ENCODE peak calls at places on chromosomes 7 and 10, in seven cellular contexts. E is MM.1S, L is neural progenitor cell, P is PC-3, W is GM23338, C is GM23248, X is HCT116. U is an unnamed sample.
A peak's percentile ranks its signal among the peaks of the same experiment; 100 is the strongest.

GRCh38 chr7:1592299-1592842 is 22.5 kb upstream of the PSMG3 start:
- DNase-seq in E (no peak), L (no peak), P (no peak), W (no peak), C (no peak), X (no peak), U (no peak)

GRCh38 chr7:128247640-128248194 is 6.6 kb downstream of the LEP start:
- DNase-seq in E (no peak), L (no peak), P (peak; percentile 40), W (no peak), C (peak; percentile 66), X (peak; percentile 18), U (no peak)

GRCh38 chr7:91850455-91850854 is 30.0 kb downstream of the MTERF1 start:
- DNase-seq in E (no peak), L (no peak), P (peak; percentile 94), W (no peak), C (peak; percentile 55), X (peak; percentile 64), U (no peak)

GRCh38 chr7:92691578-92691977 is 101.4 kb upstream of the FAM133B start:
- DNase-seq in E (peak; percentile 76), L (peak; percentile 48), P (peak; percentile 81), W (peak; percentile 83), C (peak; percentile 77), X (peak; percentile 52), U (peak; percentile 68)

GRCh38 chr7:10780400-10780747 is 193.3 kb upstream of the PHF14 start:
- DNase-seq in E (no peak), L (peak; percentile 6), P (no peak), W (peak; percentile 23), C (no peak), X (no peak), U (no peak)

GRCh38 chr7:22997871-22998515 is 15.9 kb downstream of the HYCC1 start:
- DNase-seq in E (no peak), L (no peak), P (no peak), W (no peak), C (no peak), X (no peak), U (no peak)

GRCh38 chr10:118812393-118812740 is 57.6 kb upstream of the CACUL1 start:
- DNase-seq in E (no peak), L (peak; percentile 52), P (no peak), W (peak; percentile 40), C (no peak), X (no peak), U (no peak)

GRCh38 chr10:102501201-102502028 is 1.1 kb downstream of the ACTR1A start:
- DNase-seq in E (peak; percentile 20), L (peak; percentile 26), P (no peak), W (peak; percentile 26), C (peak; percentile 56), X (no peak), U (peak; percentile 23)

GRCh38 chr7:2321020-2321419 is 6.8 kb upstream of the SNX8 start:
- DNase-seq in E (no peak), L (peak; percentile 60), P (no peak), W (peak; percentile 72), C (peak; percentile 47), X (no peak), U (peak; percentile 43)

GRCh38 chr7:140674899-140675701 is 2.4 kb downstream of the ADCK2 start:
- DNase-seq in E (peak; percentile 29), L (peak; percentile 66), P (peak; percentile 56), W (peak; percentile 75), C (peak; percentile 74), X (peak; percentile 27), U (peak; percentile 32)

GRCh38 chr7:97179454-97180104 is 62.1 kb downstream of the SDHAF3 start:
- DNase-seq in E (peak; percentile 42), L (peak; percentile 72), P (peak; percentile 60), W (peak; percentile 73), C (peak; percentile 69), X (peak; percentile 29), U (peak; percentile 79)

GRCh38 chr7:4682621-4683042 is 537 bp downstream of the FOXK1 start:
- DNase-seq in E (peak; percentile 42), L (no peak), P (peak; percentile 42), W (peak; percentile 54), C (peak; percentile 69), X (no peak), U (peak; percentile 72)
- TF ChIP-seq EZH2phosphoT487 in E (no peak), L (no peak), P (no peak), W (no peak), C (no peak), X (no peak), U (no peak)

GRCh38 chr7:98880485-98880884 is 2.2 kb downstream of the TRRAP start:
- DNase-seq in E (no peak), L (no peak), P (no peak), W (no peak), C (no peak), X (no peak), U (no peak)

GRCh38 chr7:98879198-98879988 is 1.1 kb downstream of the TRRAP start:
- DNase-seq in E (peak; percentile 98), L (peak; percentile 48), P (peak; percentile 59), W (peak; percentile 51), C (peak; percentile 65), X (peak; percentile 27), U (peak; percentile 77)

GRCh38 chr7:98879989-98880337 is 1.6 kb downstream of the TRRAP start:
- DNase-seq in E (no peak), L (no peak), P (no peak), W (no peak), C (no peak), X (no peak), U (no peak)

GRCh38 chr7:98884416-98884815 is 6.1 kb downstream of the TRRAP start:
- DNase-seq in E (no peak), L (no peak), P (no peak), W (no peak), C (no peak), X (no peak), U (no peak)

GRCh38 chr7:98881561-98882315 is 3.4 kb downstream of the TRRAP start:
- DNase-seq in E (peak; percentile 86), L (no peak), P (no peak), W (no peak), C (no peak), X (no peak), U (no peak)
- H3K36me3 ChIP-seq in E (peaks cover 13% of the 10 kb centered on the region), L (peaks cover 5% of the 10 kb centered on the region), P (peaks cover 27% of the 10 kb centered on the region), W (peaks cover 19% of the 10 kb centered on the region), C (peaks cover 33% of the 10 kb centered on the region), X (peaks cover 39% of the 10 kb centered on the region), U (no peaks in the 10 kb centered on the region)

GRCh38 chr7:4227105-4228010 is 454.7 kb upstream of the FOXK1 start:
- DNase-seq in E (no peak), L (peak; percentile 19), P (no peak), W (no peak), C (no peak), X (no peak), U (peak; percentile 26)
- H3K27me3 ChIP-seq in E (no peaks in the 10 kb centered on the region), L (no peaks in the 10 kb centered on the region), P (no peaks in the 10 kb centered on the region), W (no peaks in the 10 kb centered on the region), C (no peaks in the 10 kb centered on the region), X (peaks cover 6% of the 10 kb centered on the region), U (no peaks in the 10 kb centered on the region)

DNA sequence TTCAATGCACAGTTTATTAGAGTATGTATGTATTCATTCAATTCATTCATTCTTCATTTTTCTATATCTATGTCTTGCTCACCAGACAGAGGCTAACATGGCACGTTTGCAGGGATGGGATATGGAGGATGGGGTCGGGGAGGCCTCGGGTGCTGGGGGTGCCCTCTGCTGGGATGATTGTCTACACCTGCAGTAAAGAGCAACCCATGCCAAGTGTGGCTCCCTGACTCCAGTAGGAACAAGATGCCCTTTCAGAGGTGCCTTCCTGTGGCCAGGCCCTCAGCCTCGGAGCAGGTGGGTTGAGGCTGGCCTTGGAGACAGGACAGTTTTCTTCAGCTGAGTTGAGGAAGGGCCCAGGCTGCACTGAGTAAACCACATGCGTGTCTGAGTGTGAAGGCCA is 157.2 kb downstream of the SH2D4B start:
- DNase-seq in E (no peak), L (no peak), P (no peak), W (no peak), C (no peak), X (no peak), U (no peak)
- TF ChIP-seq EZH2phosphoT487 in E (no peak), L (no peak), P (no peak), W (no peak), C (no peak), X (no peak), U (no peak)

DNA sequence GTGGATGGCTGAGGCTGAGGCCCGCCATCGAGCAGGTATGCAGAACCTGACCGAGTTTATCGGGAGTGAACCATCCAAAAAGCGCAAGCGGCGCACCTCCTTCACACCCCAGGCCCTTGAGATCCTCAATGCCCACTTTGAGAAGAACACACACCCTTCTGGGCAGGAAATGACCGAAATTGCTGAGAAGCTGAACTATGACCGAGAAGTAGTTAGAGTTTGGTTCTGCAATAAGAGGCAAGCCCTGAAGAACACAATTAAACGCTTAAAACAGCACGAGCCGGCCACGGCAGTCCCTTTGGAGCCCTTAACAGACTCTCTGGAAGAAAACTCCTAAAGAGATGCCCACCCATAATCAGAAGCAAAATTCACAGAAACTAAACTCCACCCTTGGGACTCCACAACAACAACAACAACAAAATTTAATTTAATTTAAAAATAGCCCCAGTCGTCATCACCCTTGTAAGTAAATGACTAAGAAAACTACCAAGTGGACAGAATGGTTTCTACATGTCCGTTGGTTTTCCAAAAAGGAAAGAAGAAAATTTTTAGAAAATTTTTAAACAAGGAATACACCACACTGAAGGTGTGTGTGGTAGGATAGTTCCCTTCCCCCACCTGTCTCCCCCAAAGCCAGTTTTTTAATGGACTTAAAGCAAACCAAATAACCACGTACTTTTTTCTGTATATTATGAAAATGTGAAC is 101.7 kb upstream of the YAE1 start:
- DNase-seq in E (no peak), L (no peak), P (no peak), W (no peak), C (no peak), X (no peak), U (no peak)
- H3K36me3 ChIP-seq in E (no peaks in the 10 kb centered on the region), L (no peaks in the 10 kb centered on the region), P (no peaks in the 10 kb centered on the region), W (no peaks in the 10 kb centered on the region), C (no peaks in the 10 kb centered on the region), X (no peaks in the 10 kb centered on the region), U (no peaks in the 10 kb centered on the region)

GRCh38 chr10:78838141-78838540 is 230.6 kb upstream of the ZMIZ1 start:
- DNase-seq in E (no peak), L (no peak), P (no peak), W (no peak), C (no peak), X (no peak), U (no peak)
- H3K27me3 ChIP-seq in E (no peaks in the 10 kb centered on the region), L (no peaks in the 10 kb centered on the region), P (peaks cover 40% of the 10 kb centered on the region), W (no peaks in the 10 kb centered on the region), C (no peaks in the 10 kb centered on the region), X (no peaks in the 10 kb centered on the region), U (no peaks in the 10 kb centered on the region)

DNA sequence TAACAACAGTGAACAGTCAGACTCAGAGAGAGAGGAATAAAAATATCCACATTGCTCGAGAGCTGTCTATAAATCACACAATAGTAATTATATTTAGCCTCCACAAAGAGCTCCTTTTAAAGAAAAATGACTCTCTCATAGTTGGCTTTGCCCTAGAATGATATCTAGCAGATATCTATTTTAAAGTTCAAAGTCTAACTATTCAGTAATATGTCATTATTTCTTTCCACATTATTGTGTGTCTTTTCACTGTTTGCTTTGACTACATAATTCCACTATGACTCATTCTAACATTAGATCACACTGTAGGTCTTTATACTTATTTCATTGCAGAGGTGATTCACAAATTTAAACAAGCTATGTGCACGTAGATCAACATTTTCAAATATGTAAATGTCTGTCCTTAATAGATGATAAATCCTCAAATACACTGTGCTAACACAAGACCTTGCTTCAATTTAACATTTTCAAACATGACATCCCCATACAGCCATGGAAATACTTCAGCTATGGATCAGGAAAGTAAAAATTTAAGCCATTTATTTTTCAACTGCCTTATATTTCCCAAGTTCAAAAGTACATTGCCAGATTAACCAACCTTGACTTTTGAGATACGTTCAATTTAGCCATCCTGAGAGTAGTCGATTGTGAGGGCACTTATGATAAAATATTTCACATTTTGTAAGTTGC is 99.9 kb upstream of the AKR1E2 start:
- DNase-seq in E (no peak), L (no peak), P (peak; percentile 83), W (no peak), C (peak; percentile 87), X (peak; percentile 83), U (peak; percentile 32)
- TF ChIP-seq EZH2phosphoT487 in E (no peak), L (no peak), P (no peak), W (no peak), C (no peak), X (no peak), U (no peak)

GRCh38 chr10:92880912-92881311 is 32.6 kb downstream of the EXOC6 start:
- DNase-seq in E (no peak), L (no peak), P (no peak), W (no peak), C (no peak), X (no peak), U (no peak)
- H3K36me3 ChIP-seq in E (no peaks in the 10 kb centered on the region), L (no peaks in the 10 kb centered on the region), P (no peaks in the 10 kb centered on the region), W (no peaks in the 10 kb centered on the region), C (no peaks in the 10 kb centered on the region), X (no peaks in the 10 kb centered on the region), U (no peaks in the 10 kb centered on the region)